ENCODE peak calls at places on chromosomes 1 and 21, in six cellular contexts. B, N, Z, L, W and K are unnamed samples.

GRCh38 chr1:170213598-170213997 is 67.8 kb downstream of the NTMT2 start:
- DNase-seq in W (peak), L (no peak), N (no peak), Z (no peak), B (no peak), K (peak)

GRCh38 chr1:87028576-87028975 is 114.1 kb downstream of the HS2ST1 start:
- DNase-seq in N (no peak), Z (no peak), B (no peak), L (no peak), W (no peak), K (no peak)

GRCh38 chr1:226308166-226308722 is 720 bp downstream of the LIN9 start:
- DNase-seq in Z (no peak), L (no peak), N (no peak), W (no peak), B (no peak), K (no peak)

GRCh38 chr21:35106246-35106835 is 57.2 kb upstream of the RUNX1 start:
- DNase-seq in B (no peak), N (no peak), L (no peak), W (no peak), Z (no peak), K (no peak)

GRCh38 chr1:67746299-67746698 is 61.3 kb downstream of the GADD45A start:
- DNase-seq in L (no peak), Z (no peak), N (no peak), W (peak), B (no peak), K (no peak)

GRCh38 chr1:13807213-13807612 is 107.2 kb downstream of the PRDM2 start:
- DNase-seq in L (no peak), B (no peak), W (no peak), N (no peak), Z (no peak), K (no peak)

GRCh38 chr1:90925928-90926869 is 95.6 kb downstream of the ZNF644 start:
- DNase-seq in Z (no peak), N (no peak), W (no peak), L (no peak), B (no peak), K (no peak)

GRCh38 chr1:117582341-117582902 is 23.4 kb upstream of the TENT5C start:
- DNase-seq in Z (no peak), L (no peak), W (no peak), B (no peak), N (no peak), K (no peak)

GRCh38 chr1:234619071-234619480 is 9.1 kb upstream of the IRF2BP2 start:
- DNase-seq in W (no peak), Z (no peak), N (no peak), L (no peak), B (no peak), K (no peak)

GRCh38 chr1:182238421-182238820 is 153.2 kb downstream of the GLUL start:
- DNase-seq in W (no peak), B (no peak), N (no peak), Z (no peak), L (no peak), K (no peak)

GRCh38 chr1:244896550-244896949 is 32.2 kb upstream of the HNRNPU start:
- DNase-seq in B (no peak), Z (no peak), W (no peak), L (no peak), N (no peak), K (no peak)

GRCh38 chr1:66527688-66528087 is 6.3 kb upstream of the SGIP1 start:
- DNase-seq in B (no peak), N (no peak), Z (no peak), L (no peak), W (no peak), K (no peak)

GRCh38 chr1:241499910-241500309 is 19.6 kb downstream of the FH start:
- DNase-seq in L (no peak), W (no peak), B (peak), N (no peak), Z (no peak), K (no peak)

GRCh38 chr1:84712288-84712874 is 22.1 kb upstream of the SSX2IP start:
- DNase-seq in Z (no peak), W (no peak), L (no peak), B (no peak), N (no peak), K (no peak)

GRCh38 chr1:239884776-239885175 is 206.9 kb upstream of the FMN2 start:
- DNase-seq in N (no peak), W (no peak), L (no peak), Z (no peak), B (no peak), K (no peak)

GRCh38 chr1:66330711-66331110 is 203.2 kb upstream of the SGIP1 start:
- DNase-seq in B (no peak), N (no peak), L (no peak), W (no peak), Z (no peak), K (no peak)

GRCh38 chr1:234776256-234776874 is 166.4 kb upstream of the IRF2BP2 start:
- DNase-seq in Z (no peak), W (peak), B (no peak), L (no peak), N (no peak), K (no peak)

GRCh38 chr1:109803901-109804331 is 40.2 kb upstream of the EPS8L3 start:
- DNase-seq in N (no peak), W (peak), Z (no peak), L (no peak), B (no peak), K (no peak)

GRCh38 chr1:16122916-16123315 is 33.0 kb downstream of the EPHA2 start:
- DNase-seq in B (no peak), N (peak), Z (no peak), L (peak), W (no peak), K (no peak)

GRCh38 chr1:203698144-203698543 is 66.8 kb upstream of the LAX1 start:
- DNase-seq in W (no peak), Z (no peak), N (no peak), B (no peak), L (no peak), K (no peak)

GRCh38 chr21:26844258-26845065 is 747 bp downstream of the ADAMTS1 start:
- DNase-seq in N (no peak), L (no peak), W (peak), B (no peak), Z (peak), K (no peak)

GRCh38 chr1:25520446-25521061 is 22.9 kb upstream of the LDLRAP1 start:
- DNase-seq in N (peak), W (peak), Z (peak), L (peak), B (peak), K (no peak)

GRCh38 chr1:53303651-53304515 is 24.0 kb downstream of the LRP8 start:
- DNase-seq in B (no peak), L (no peak), N (no peak), Z (no peak), W (no peak), K (no peak)

GRCh38 chr21:45151484-45152115 is 77.2 kb downstream of the ADARB1 start:
- DNase-seq in W (peak), L (no peak), N (no peak), Z (peak), B (no peak), K (no peak)

GRCh38 chr1:9399510-9400424 is 107.1 kb downstream of the SPSB1 start:
- DNase-seq in Z (no peak), B (no peak), N (no peak), L (no peak), W (peak), K (no peak)

GRCh38 chr1:31703431-31704260 is at the start of gene COL16A1:
- DNase-seq in W (peak), Z (peak), L (no peak), B (peak), N (no peak), K (peak)

GRCh38 chr21:41717573-41718330 is 49.1 kb downstream of the RIPK4 start:
- DNase-seq in N (no peak), Z (no peak), W (no peak), B (no peak), L (no peak), K (no peak)

GRCh38 chr1:209882942-209883340 is 55.1 kb upstream of the SYT14 start:
- DNase-seq in Z (no peak), N (no peak), W (no peak), B (no peak), L (no peak), K (no peak)

GRCh38 chr1:119611701-119612113 is 36.4 kb downstream of the ZNF697 start:
- DNase-seq in W (peak), N (peak), B (peak), L (peak), Z (peak), K (peak)

GRCh38 chr1:181117648-181118449 is 29.3 kb downstream of the IER5 start:
- DNase-seq in W (no peak), N (no peak), L (no peak), Z (no peak), B (no peak), K (no peak)

GRCh38 chr1:67184838-67185421 is 18.7 kb downstream of the IL23R start:
- DNase-seq in L (no peak), Z (no peak), B (no peak), W (no peak), N (no peak), K (no peak)

GRCh38 chr1:182149411-182149965 is 88.0 kb upstream of the ZNF648 start:
- DNase-seq in B (peak), L (no peak), N (no peak), W (peak), Z (no peak), K (peak)

GRCh38 chr1:207172885-207173284 is 68.9 kb downstream of the C4BPA start:
- DNase-seq in B (no peak), L (no peak), Z (no peak), W (no peak), N (no peak), K (no peak)

GRCh38 chr1:6587261-6588005 is 7.6 kb downstream of the ZBTB48 start:
- DNase-seq in Z (no peak), N (no peak), W (no peak), L (no peak), B (no peak), K (no peak)